ENCODE peak calls at places on chromosomes 16 and 17, in five cellular contexts. One of them, this sample, is unnamed.

GRCh38 chr16:81633680-81634379 is 145.3 kb upstream of the PLCG2 start:
- DNase-seq in CD8-positive, alpha-beta memory T cell: no peak
- DNase-seq in WTC11: no peak
- DNase-seq in mucosa of descending colon: no peak
- DNase-seq in stimulated activated CD4-positive, alpha-beta T cell treated with anti-CD3 and anti-CD28 coated beads, Interleukin-4, amount 100 ng/mL, for 1 hour: no peak
- DNase-seq in this sample: no peak

GRCh38 chr17:3529817-3530741 is 27.5 kb downstream of the TRPV3 start:
- DNase-seq in CD8-positive, alpha-beta memory T cell: no peak
- DNase-seq in WTC11: peak; percentile 50
- DNase-seq in mucosa of descending colon: no peak
- DNase-seq in stimulated activated CD4-positive, alpha-beta T cell treated with anti-CD3 and anti-CD28 coated beads, Interleukin-4, amount 100 ng/mL, for 1 hour: no peak
- DNase-seq in this sample: no peak

GRCh38 chr17:17394494-17394893 is 82.3 kb upstream of the MED9 start:
- DNase-seq in CD8-positive, alpha-beta memory T cell: no peak
- DNase-seq in WTC11: no peak
- DNase-seq in mucosa of descending colon: no peak
- DNase-seq in stimulated activated CD4-positive, alpha-beta T cell treated with anti-CD3 and anti-CD28 coated beads, Interleukin-4, amount 100 ng/mL, for 1 hour: no peak
- DNase-seq in this sample: no peak

GRCh38 chr17:48259710-48260291 is 152.2 kb downstream of the SNX11 start:
- DNase-seq in CD8-positive, alpha-beta memory T cell: no peak
- DNase-seq in WTC11: no peak
- DNase-seq in mucosa of descending colon: peak; percentile 43
- DNase-seq in stimulated activated CD4-positive, alpha-beta T cell treated with anti-CD3 and anti-CD28 coated beads, Interleukin-4, amount 100 ng/mL, for 1 hour: no peak
- DNase-seq in this sample: no peak

GRCh38 chr16:87817910-87818309 is 51.4 kb downstream of the SLC7A5 start:
- DNase-seq in CD8-positive, alpha-beta memory T cell: no peak
- DNase-seq in WTC11: no peak
- DNase-seq in mucosa of descending colon: no peak
- DNase-seq in stimulated activated CD4-positive, alpha-beta T cell treated with anti-CD3 and anti-CD28 coated beads, Interleukin-4, amount 100 ng/mL, for 1 hour: no peak
- DNase-seq in this sample: no peak

GRCh38 chr16:54286330-54287017 is at the start of gene IRX3:
- DNase-seq in CD8-positive, alpha-beta memory T cell: no peak
- DNase-seq in WTC11: peak; percentile 88
- DNase-seq in mucosa of descending colon: no peak
- DNase-seq in stimulated activated CD4-positive, alpha-beta T cell treated with anti-CD3 and anti-CD28 coated beads, Interleukin-4, amount 100 ng/mL, for 1 hour: no peak
- DNase-seq in this sample: peak; percentile 80

GRCh38 chr17:55149485-55149884 is 115.3 kb upstream of the HLF start:
- DNase-seq in CD8-positive, alpha-beta memory T cell: no peak
- DNase-seq in WTC11: no peak
- DNase-seq in mucosa of descending colon: no peak
- DNase-seq in stimulated activated CD4-positive, alpha-beta T cell treated with anti-CD3 and anti-CD28 coated beads, Interleukin-4, amount 100 ng/mL, for 1 hour: no peak
- DNase-seq in this sample: no peak

GRCh38 chr16:85269165-85269564 is 156.9 kb upstream of the CIBAR2 start:
- DNase-seq in CD8-positive, alpha-beta memory T cell: no peak
- DNase-seq in WTC11: no peak
- DNase-seq in mucosa of descending colon: no peak
- DNase-seq in stimulated activated CD4-positive, alpha-beta T cell treated with anti-CD3 and anti-CD28 coated beads, Interleukin-4, amount 100 ng/mL, for 1 hour: no peak
- DNase-seq in this sample: no peak

GRCh38 chr16:81265658-81266451 is 27.4 kb downstream of the BCO1 start:
- DNase-seq in CD8-positive, alpha-beta memory T cell: no peak
- DNase-seq in WTC11: no peak
- DNase-seq in mucosa of descending colon: peak; percentile 84
- DNase-seq in stimulated activated CD4-positive, alpha-beta T cell treated with anti-CD3 and anti-CD28 coated beads, Interleukin-4, amount 100 ng/mL, for 1 hour: no peak
- DNase-seq in this sample: no peak

GRCh38 chr16:14015461-14015860 is 55.7 kb upstream of the MRTFB start:
- DNase-seq in CD8-positive, alpha-beta memory T cell: no peak
- DNase-seq in WTC11: no peak
- DNase-seq in mucosa of descending colon: no peak
- DNase-seq in stimulated activated CD4-positive, alpha-beta T cell treated with anti-CD3 and anti-CD28 coated beads, Interleukin-4, amount 100 ng/mL, for 1 hour: no peak
- DNase-seq in this sample: no peak

GRCh38 chr17:56679148-56679766 is 85.8 kb downstream of the NOG start:
- DNase-seq in CD8-positive, alpha-beta memory T cell: no peak
- DNase-seq in WTC11: no peak
- DNase-seq in mucosa of descending colon: no peak
- DNase-seq in stimulated activated CD4-positive, alpha-beta T cell treated with anti-CD3 and anti-CD28 coated beads, Interleukin-4, amount 100 ng/mL, for 1 hour: no peak
- DNase-seq in this sample: peak; percentile 34

GRCh38 chr16:88531346-88531745 is 38.9 kb upstream of the ZC3H18 start:
- DNase-seq in CD8-positive, alpha-beta memory T cell: no peak
- DNase-seq in WTC11: no peak
- DNase-seq in mucosa of descending colon: no peak
- DNase-seq in stimulated activated CD4-positive, alpha-beta T cell treated with anti-CD3 and anti-CD28 coated beads, Interleukin-4, amount 100 ng/mL, for 1 hour: no peak
- DNase-seq in this sample: no peak

GRCh38 chr17:9928601-9929341 is 23.7 kb upstream of the RCVRN start:
- DNase-seq in CD8-positive, alpha-beta memory T cell: no peak
- DNase-seq in WTC11: peak; percentile 72
- DNase-seq in mucosa of descending colon: peak; percentile 22
- DNase-seq in stimulated activated CD4-positive, alpha-beta T cell treated with anti-CD3 and anti-CD28 coated beads, Interleukin-4, amount 100 ng/mL, for 1 hour: no peak
- DNase-seq in this sample: peak; percentile 57

GRCh38 chr17:73863761-73864535 is 219.7 kb upstream of the SDK2 start:
- DNase-seq in CD8-positive, alpha-beta memory T cell: no peak
- DNase-seq in WTC11: no peak
- DNase-seq in mucosa of descending colon: no peak
- DNase-seq in stimulated activated CD4-positive, alpha-beta T cell treated with anti-CD3 and anti-CD28 coated beads, Interleukin-4, amount 100 ng/mL, for 1 hour: no peak
- DNase-seq in this sample: no peak

GRCh38 chr17:35694906-35695305 is 36.5 kb upstream of the RASL10B start:
- DNase-seq in CD8-positive, alpha-beta memory T cell: no peak
- DNase-seq in WTC11: no peak
- DNase-seq in mucosa of descending colon: no peak
- DNase-seq in stimulated activated CD4-positive, alpha-beta T cell treated with anti-CD3 and anti-CD28 coated beads, Interleukin-4, amount 100 ng/mL, for 1 hour: no peak
- DNase-seq in this sample: no peak

GRCh38 chr17:7588553-7589203 is 1.2 kb downstream of the SOX15 start:
- DNase-seq in CD8-positive, alpha-beta memory T cell: no peak
- DNase-seq in WTC11: no peak
- DNase-seq in mucosa of descending colon: no peak
- DNase-seq in stimulated activated CD4-positive, alpha-beta T cell treated with anti-CD3 and anti-CD28 coated beads, Interleukin-4, amount 100 ng/mL, for 1 hour: no peak
- DNase-seq in this sample: no peak

GRCh38 chr17:6508519-6509294 is 47.6 kb downstream of the PITPNM3 start:
- DNase-seq in CD8-positive, alpha-beta memory T cell: no peak
- DNase-seq in WTC11: no peak
- DNase-seq in mucosa of descending colon: no peak
- DNase-seq in stimulated activated CD4-positive, alpha-beta T cell treated with anti-CD3 and anti-CD28 coated beads, Interleukin-4, amount 100 ng/mL, for 1 hour: no peak
- DNase-seq in this sample: peak; percentile 35

GRCh38 chr17:37060966-37061365 is 112.2 kb downstream of the AATF start:
- DNase-seq in CD8-positive, alpha-beta memory T cell: no peak
- DNase-seq in WTC11: no peak
- DNase-seq in mucosa of descending colon: no peak
- DNase-seq in stimulated activated CD4-positive, alpha-beta T cell treated with anti-CD3 and anti-CD28 coated beads, Interleukin-4, amount 100 ng/mL, for 1 hour: no peak
- DNase-seq in this sample: no peak

GRCh38 chr17:30505868-30506417 is 28.7 kb downstream of the GOSR1 start:
- DNase-seq in CD8-positive, alpha-beta memory T cell: no peak
- DNase-seq in WTC11: no peak
- DNase-seq in mucosa of descending colon: no peak
- DNase-seq in stimulated activated CD4-positive, alpha-beta T cell treated with anti-CD3 and anti-CD28 coated beads, Interleukin-4, amount 100 ng/mL, for 1 hour: no peak
- DNase-seq in this sample: no peak

GRCh38 chr17:39235555-39236221 is 9.9 kb upstream of the STAC2 start:
- DNase-seq in CD8-positive, alpha-beta memory T cell: peak; percentile 62
- DNase-seq in WTC11: peak; percentile 79
- DNase-seq in mucosa of descending colon: peak; percentile 35
- DNase-seq in stimulated activated CD4-positive, alpha-beta T cell treated with anti-CD3 and anti-CD28 coated beads, Interleukin-4, amount 100 ng/mL, for 1 hour: no peak
- DNase-seq in this sample: peak; percentile 67

GRCh38 chr16:85159226-85159980 is 47.1 kb upstream of the CIBAR2 start:
- DNase-seq in CD8-positive, alpha-beta memory T cell: no peak
- DNase-seq in WTC11: no peak
- DNase-seq in mucosa of descending colon: no peak
- DNase-seq in stimulated activated CD4-positive, alpha-beta T cell treated with anti-CD3 and anti-CD28 coated beads, Interleukin-4, amount 100 ng/mL, for 1 hour: no peak
- DNase-seq in this sample: no peak

This sample was measured in glutamatergic neuron.